ENCODE peak calls at places on chromosomes 5 and 9, in five cellular contexts. J, S, Y, U and Z are unnamed samples.
A peak's percentile ranks its signal among the peaks of the same experiment; 100 is the strongest.

GRCh38 chr9:132410642-132411041 is 631 bp downstream of the CFAP77 start:
- DNase-seq in Y (no peak), U (no peak), S (no peak), J (no peak), Z (no peak)

GRCh38 chr9:126666155-126666803 is 52.6 kb downstream of the LMX1B start:
- DNase-seq in J (no peak), U (no peak), Y (no peak), S (no peak), Z (no peak)

GRCh38 chr5:38776494-38776893 is 69.3 kb upstream of the OSMR start:
- DNase-seq in S (no peak), Y (no peak), J (no peak), U (no peak), Z (no peak)

GRCh38 chr9:38768351-38768761 is 48.4 kb upstream of the FAM240B start:
- DNase-seq in Y (no peak), S (no peak), J (no peak), U (no peak), Z (no peak)

GRCh38 chr5:139038618-139039305 is 159.4 kb downstream of the SIL1 start:
- DNase-seq in S (peak; percentile 69), Y (peak; percentile 40), U (no peak), J (no peak), Z (no peak)

GRCh38 chr5:138149530-138149929 is 10.3 kb upstream of the NME5 start:
- DNase-seq in Y (no peak), U (no peak), J (no peak), S (peak; percentile 68), Z (no peak)

GRCh38 chr5:115542076-115542475 is 2.5 kb downstream of the FEM1C start:
- DNase-seq in J (no peak), S (no peak), Y (no peak), U (no peak), Z (no peak)

GRCh38 chr9:92639124-92639523 is 30.8 kb downstream of the IPPK start:
- DNase-seq in S (no peak), U (no peak), Y (no peak), J (no peak), Z (no peak)

GRCh38 chr5:29042152-29042551 is 2003.8 kb upstream of the CDH9 start:
- DNase-seq in U (no peak), Y (peak; percentile 28), S (peak; percentile 55), J (no peak), Z (no peak)

GRCh38 chr5:87020099-87020934 is 247.4 kb upstream of the RASA1 start:
- DNase-seq in J (no peak), Y (no peak), S (no peak), U (peak; percentile 68), Z (peak; percentile 22)